ENCODE peak calls at places on chromosome 3, in eight cellular contexts. One of them, this sample, is unnamed.

GRCh38 chr3:74768010-74768409 is 153.6 kb upstream of the CNTN3 start:
- DNase-seq in COR-L47: no peak
- DNase-seq in NCI-H2029 treated with DMSO at 0.1 percent for 48 hours: no peak
- DNase-seq in putamen: no peak
- DNase-seq in sigmoid colon: no peak
- DNase-seq in NCI-H2171 treated with DMSO at 0.1 percent for 48 hours: no peak
- DNase-seq in GM03348: no peak
- DNase-seq in NCI-H2081: no peak
- DNase-seq in this sample: no peak

GRCh38 chr3:138916824-138917223 is 30.1 kb downstream of the FOXL2 start:
- DNase-seq in NCI-H2171 treated with DMSO at 0.1 percent for 48 hours: no peak
- DNase-seq in putamen: no peak
- DNase-seq in NCI-H2029 treated with DMSO at 0.1 percent for 48 hours: no peak
- DNase-seq in COR-L47: peak; percentile 20
- DNase-seq in sigmoid colon: no peak
- DNase-seq in NCI-H2081: no peak
- DNase-seq in GM03348: no peak
- DNase-seq in this sample: no peak

GRCh38 chr3:31406901-31407300 is 125.8 kb upstream of the STT3B start:
- DNase-seq in COR-L47: no peak
- DNase-seq in putamen: no peak
- DNase-seq in GM03348: no peak
- DNase-seq in sigmoid colon: no peak
- DNase-seq in NCI-H2081: no peak
- DNase-seq in NCI-H2171 treated with DMSO at 0.1 percent for 48 hours: no peak
- DNase-seq in NCI-H2029 treated with DMSO at 0.1 percent for 48 hours: no peak
- DNase-seq in this sample: no peak

GRCh38 chr3:146184616-146185015 is 23.6 kb upstream of the PLOD2 start:
- DNase-seq in NCI-H2171 treated with DMSO at 0.1 percent for 48 hours: peak; percentile 67
- DNase-seq in sigmoid colon: no peak
- DNase-seq in COR-L47: no peak
- DNase-seq in NCI-H2081: no peak
- DNase-seq in NCI-H2029 treated with DMSO at 0.1 percent for 48 hours: no peak
- DNase-seq in putamen: no peak
- DNase-seq in GM03348: no peak
- DNase-seq in this sample: no peak

GRCh38 chr3:25420168-25420567 is 7.9 kb upstream of the RARB start:
- DNase-seq in sigmoid colon: no peak
- DNase-seq in NCI-H2081: no peak
- DNase-seq in GM03348: no peak
- DNase-seq in putamen: no peak
- DNase-seq in NCI-H2029 treated with DMSO at 0.1 percent for 48 hours: no peak
- DNase-seq in NCI-H2171 treated with DMSO at 0.1 percent for 48 hours: no peak
- DNase-seq in COR-L47: no peak
- DNase-seq in this sample: no peak

GRCh38 chr3:46208167-46208704 is at the start of gene CCR1:
- DNase-seq in NCI-H2029 treated with DMSO at 0.1 percent for 48 hours: no peak
- DNase-seq in sigmoid colon: no peak
- DNase-seq in COR-L47: no peak
- DNase-seq in putamen: peak; percentile 47
- DNase-seq in NCI-H2171 treated with DMSO at 0.1 percent for 48 hours: no peak
- DNase-seq in NCI-H2081: no peak
- DNase-seq in GM03348: no peak
- DNase-seq in this sample: no peak

GRCh38 chr3:106428565-106428994 is 559.8 kb upstream of the CBLB start:
- DNase-seq in NCI-H2171 treated with DMSO at 0.1 percent for 48 hours: no peak
- DNase-seq in NCI-H2029 treated with DMSO at 0.1 percent for 48 hours: no peak
- DNase-seq in sigmoid colon: peak; percentile 82
- DNase-seq in putamen: no peak
- DNase-seq in COR-L47: no peak
- DNase-seq in NCI-H2081: no peak
- DNase-seq in GM03348: peak; percentile 86
- DNase-seq in this sample: no peak

GRCh38 chr3:49501842-49502241 is 31.8 kb downstream of the DAG1 start:
- DNase-seq in GM03348: no peak
- DNase-seq in NCI-H2081: no peak
- DNase-seq in NCI-H2171 treated with DMSO at 0.1 percent for 48 hours: no peak
- DNase-seq in NCI-H2029 treated with DMSO at 0.1 percent for 48 hours: no peak
- DNase-seq in putamen: no peak
- DNase-seq in COR-L47: no peak
- DNase-seq in sigmoid colon: no peak
- DNase-seq in this sample: no peak

GRCh38 chr3:115836944-115837343 is 213.6 kb downstream of the GAP43 start:
- DNase-seq in GM03348: peak; percentile 41
- DNase-seq in NCI-H2029 treated with DMSO at 0.1 percent for 48 hours: no peak
- DNase-seq in putamen: no peak
- DNase-seq in COR-L47: peak; percentile 20
- DNase-seq in NCI-H2171 treated with DMSO at 0.1 percent for 48 hours: peak; percentile 61
- DNase-seq in NCI-H2081: peak; percentile 16
- DNase-seq in sigmoid colon: no peak
- DNase-seq in this sample: no peak

GRCh38 chr3:66107855-66108254 is 69.1 kb upstream of the MAGI1 start:
- DNase-seq in NCI-H2171 treated with DMSO at 0.1 percent for 48 hours: peak; percentile 57
- DNase-seq in sigmoid colon: no peak
- DNase-seq in putamen: no peak
- DNase-seq in NCI-H2081: no peak
- DNase-seq in COR-L47: no peak
- DNase-seq in NCI-H2029 treated with DMSO at 0.1 percent for 48 hours: no peak
- DNase-seq in GM03348: peak; percentile 73
- DNase-seq in this sample: peak; percentile 54

GRCh38 chr3:171494457-171495109 is 34.4 kb upstream of the TNIK start:
- DNase-seq in GM03348: no peak
- DNase-seq in COR-L47: no peak
- DNase-seq in NCI-H2171 treated with DMSO at 0.1 percent for 48 hours: no peak
- DNase-seq in sigmoid colon: no peak
- DNase-seq in NCI-H2029 treated with DMSO at 0.1 percent for 48 hours: no peak
- DNase-seq in NCI-H2081: no peak
- DNase-seq in putamen: no peak
- DNase-seq in this sample: no peak

GRCh38 chr3:50295553-50296166 is 3.4 kb upstream of the IFRD2 start:
- DNase-seq in COR-L47: no peak
- DNase-seq in NCI-H2081: no peak
- DNase-seq in NCI-H2029 treated with DMSO at 0.1 percent for 48 hours: no peak
- DNase-seq in NCI-H2171 treated with DMSO at 0.1 percent for 48 hours: no peak
- DNase-seq in sigmoid colon: peak; percentile 60
- DNase-seq in GM03348: no peak
- DNase-seq in putamen: no peak
- DNase-seq in this sample: no peak

GRCh38 chr3:56976666-56977560 is 83.6 kb upstream of the SPATA12 start:
- DNase-seq in NCI-H2171 treated with DMSO at 0.1 percent for 48 hours: peak; percentile 92
- DNase-seq in COR-L47: peak; percentile 46
- DNase-seq in NCI-H2081: peak; percentile 60
- DNase-seq in NCI-H2029 treated with DMSO at 0.1 percent for 48 hours: no peak
- DNase-seq in GM03348: peak; percentile 30
- DNase-seq in putamen: peak; percentile 67
- DNase-seq in sigmoid colon: peak; percentile 72
- DNase-seq in this sample: peak; percentile 88